ENCODE peak calls at places on chromosomes 11 and 22, in seven cellular contexts. S is WERI-Rb-1, I is natural killer cell, A is A549, E is neural progenitor cell, D is IMR-90, Z is spleen. F is an unnamed sample.

GRCh38 chr22:49934891-49935557 is 16.6 kb downstream of the CRELD2 start:
- DNase-seq in S (peak; percentile 79), I (peak; percentile 72), A (no peak), E (peak; percentile 65), D (peak; percentile 39), Z (peak; percentile 98), F (no peak)

GRCh38 chr11:28730336-28730735 is 622.1 kb downstream of the METTL15 start:
- DNase-seq in S (no peak), I (no peak), A (no peak), E (no peak), D (peak; percentile 38), Z (no peak), F (no peak)

GRCh38 chr11:78208257-78209165 is 19.8 kb downstream of the USP35 start:
- DNase-seq in S (no peak), I (no peak), A (no peak), E (no peak), D (peak; percentile 41), Z (peak; percentile 51), F (no peak)

GRCh38 chr22:48253573-48253972 is 1491.1 kb downstream of the TBC1D22A start:
- DNase-seq in S (no peak), I (no peak), A (no peak), E (no peak), D (no peak), Z (peak; percentile 33), F (no peak)

GRCh38 chr22:38491707-38492348 is 14.3 kb downstream of the DDX17 start:
- DNase-seq in S (no peak), I (no peak), A (no peak), E (no peak), D (peak; percentile 50), Z (no peak), F (no peak)

GRCh38 chr11:110735431-110736157 is 23.4 kb upstream of the ARHGAP20 start:
- DNase-seq in S (no peak), I (no peak), A (no peak), E (no peak), D (no peak), Z (no peak), F (no peak)

GRCh38 chr11:103619480-103619879 is 417.0 kb upstream of the DDI1 start:
- DNase-seq in S (peak; percentile 18), I (no peak), A (no peak), E (no peak), D (no peak), Z (no peak), F (no peak)

GRCh38 chr11:35035894-35036408 is 103.0 kb upstream of the CD44 start:
- DNase-seq in S (no peak), I (no peak), A (no peak), E (no peak), D (peak; percentile 94), Z (no peak), F (no peak)

GRCh38 chr11:64359712-64360402 is 895 bp downstream of the RPS6KA4 start:
- DNase-seq in S (no peak), I (no peak), A (no peak), E (no peak), D (no peak), Z (no peak), F (no peak)

GRCh38 chr11:101706015-101706414 is 122.2 kb upstream of the TRPC6 start:
- DNase-seq in S (no peak), I (no peak), A (no peak), E (no peak), D (peak; percentile 54), Z (no peak), F (no peak)

GRCh38 chr11:2574553-2575535 is 125.0 kb downstream of the KCNQ1OT1 start:
- DNase-seq in S (peak; percentile 5), I (peak; percentile 12), A (no peak), E (no peak), D (no peak), Z (peak; percentile 66), F (no peak)

GRCh38 chr11:111631666-111632039 is 29.4 kb downstream of the SIK2 start:
- DNase-seq in S (no peak), I (no peak), A (no peak), E (no peak), D (peak; percentile 88), Z (no peak), F (no peak)

DNA sequence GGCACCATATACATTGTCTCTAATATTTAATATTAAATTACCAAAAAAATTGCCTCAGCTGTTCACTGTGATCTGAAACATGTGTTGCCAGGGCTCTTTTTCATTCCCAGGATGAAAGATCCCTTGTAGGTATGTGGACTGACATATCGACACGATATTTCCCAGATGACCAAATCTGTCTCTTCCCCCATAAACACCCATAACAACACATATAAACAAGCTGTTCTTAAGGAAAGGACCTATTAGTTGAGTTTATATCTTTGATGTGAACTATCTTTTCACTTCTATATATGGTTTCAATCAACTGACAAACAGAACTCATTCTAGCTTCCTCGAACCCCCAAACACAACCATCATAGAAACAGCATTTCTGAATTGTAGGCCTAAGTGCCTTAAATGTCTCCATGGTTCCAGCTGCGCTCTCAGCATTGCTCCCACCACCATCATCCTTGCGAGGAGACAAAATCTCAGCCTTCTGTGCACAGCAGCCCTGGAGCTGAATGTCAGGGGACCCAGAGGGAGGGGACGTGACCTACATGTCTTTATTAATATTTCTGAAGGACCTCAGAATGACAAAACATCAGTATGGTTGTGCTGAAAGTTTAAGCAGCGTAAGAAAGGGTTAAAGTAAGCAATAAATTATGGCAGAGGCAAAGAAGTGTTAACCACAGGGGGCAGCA is 67.0 kb downstream of the ETS1 start:
- DNase-seq in S (no peak), I (no peak), A (no peak), E (no peak), D (no peak), Z (no peak), F (no peak)
- TF ChIP-seq CTCF in S (no peak), I (no peak), A (peak; percentile 16), E (no peak), D (no peak), Z (no peak), F (no peak)

GRCh38 chr11:72352859-72353551 is 81.3 kb downstream of the CLPB start:
- DNase-seq in S (peak; percentile 80), I (no peak), A (no peak), E (peak; percentile 67), D (peak; percentile 85), Z (no peak), F (no peak)
- TF ChIP-seq CTCF in S (peak; percentile 89), I (no peak), A (no peak), E (peak; percentile 44), D (peak; percentile 69), Z (no peak), F (peak; percentile 13)

GRCh38 chr11:9396310-9396709 is 11.9 kb downstream of the IPO7 start:
- DNase-seq in S (no peak), I (no peak), A (no peak), E (no peak), D (no peak), Z (no peak), F (no peak)
- TF ChIP-seq CTCF in S (no peak), I (no peak), A (no peak), E (no peak), D (no peak), Z (no peak), F (no peak)

GRCh38 chr11:69841859-69842698 is 22.9 kb upstream of the FGF3 start:
- DNase-seq in S (no peak), I (no peak), A (no peak), E (peak; percentile 35), D (peak; percentile 13), Z (peak; percentile 56), F (no peak)
- TF ChIP-seq CTCF in S (peak; percentile 39), I (no peak), A (peak; percentile 66), E (peak; percentile 58), D (peak; percentile 34), Z (no peak), F (peak; percentile 41)

GRCh38 chr11:17719940-17720795 is 797 bp downstream of the MYOD1 start:
- DNase-seq in S (peak; percentile 61), I (no peak), A (no peak), E (peak; percentile 89), D (no peak), Z (no peak), F (no peak)
- TF ChIP-seq CTCF in S (peak; percentile 66), I (no peak), A (peak; percentile 12), E (peak; percentile 56), D (peak; percentile 17), Z (no peak), F (peak; percentile 54)

F was measured in progenitor cell of endocrine pancreas.